ENCODE peak calls at places on chromosomes 6 and 20, in ten cellular contexts. One of them, this sample, is unnamed.

GRCh38 chr6:165634486-165634885 is 28.6 kb downstream of the PDE10A start:
- DNase-seq in PC-9: no peak
- DNase-seq in OCI-LY7: no peak
- DNase-seq in AG09309: no peak
- DNase-seq in GM06990: no peak
- DNase-seq in WERI-Rb-1: no peak
- DNase-seq in BJ: no peak
- DNase-seq in lung: no peak
- DNase-seq in AG04450: no peak
- DNase-seq in ascending aorta: no peak
- DNase-seq in this sample: no peak

GRCh38 chr20:61646453-61646852 is 394.4 kb downstream of the CDH4 start:
- DNase-seq in PC-9: no peak
- DNase-seq in OCI-LY7: no peak
- DNase-seq in AG09309: no peak
- DNase-seq in GM06990: no peak
- DNase-seq in WERI-Rb-1: no peak
- DNase-seq in BJ: no peak
- DNase-seq in lung: no peak
- DNase-seq in AG04450: no peak
- DNase-seq in ascending aorta: no peak
- DNase-seq in this sample: no peak

GRCh38 chr6:52417675-52418111 is 2.4 kb upstream of the EFHC1 start:
- DNase-seq in PC-9: no peak
- DNase-seq in OCI-LY7: no peak
- DNase-seq in AG09309: peak
- DNase-seq in GM06990: no peak
- DNase-seq in WERI-Rb-1: peak
- DNase-seq in BJ: peak
- DNase-seq in lung: no peak
- DNase-seq in AG04450: no peak
- DNase-seq in ascending aorta: no peak
- DNase-seq in this sample: no peak

GRCh38 chr6:37580164-37580955 is 80.7 kb upstream of the CCDC167 start:
- DNase-seq in PC-9: peak
- DNase-seq in OCI-LY7: no peak
- DNase-seq in AG09309: no peak
- DNase-seq in GM06990: no peak
- DNase-seq in WERI-Rb-1: no peak
- DNase-seq in BJ: no peak
- DNase-seq in lung: no peak
- DNase-seq in AG04450: no peak
- DNase-seq in ascending aorta: no peak
- DNase-seq in this sample: no peak

GRCh38 chr20:24389686-24390085 is 79.7 kb upstream of the SYNDIG1 start:
- DNase-seq in PC-9: no peak
- DNase-seq in OCI-LY7: no peak
- DNase-seq in AG09309: no peak
- DNase-seq in GM06990: no peak
- DNase-seq in WERI-Rb-1: no peak
- DNase-seq in BJ: no peak
- DNase-seq in lung: no peak
- DNase-seq in AG04450: no peak
- DNase-seq in ascending aorta: no peak
- DNase-seq in this sample: no peak

GRCh38 chr20:38827770-38828281 is 22.3 kb downstream of the PPP1R16B start:
- DNase-seq in PC-9: peak
- DNase-seq in OCI-LY7: no peak
- DNase-seq in AG09309: no peak
- DNase-seq in GM06990: no peak
- DNase-seq in WERI-Rb-1: no peak
- DNase-seq in BJ: no peak
- DNase-seq in lung: no peak
- DNase-seq in AG04450: no peak
- DNase-seq in ascending aorta: no peak
- DNase-seq in this sample: no peak

GRCh38 chr20:17460119-17460518 is 71.1 kb downstream of the BFSP1 start:
- DNase-seq in PC-9: no peak
- DNase-seq in OCI-LY7: peak
- DNase-seq in AG09309: no peak
- DNase-seq in GM06990: no peak
- DNase-seq in WERI-Rb-1: no peak
- DNase-seq in BJ: no peak
- DNase-seq in lung: no peak
- DNase-seq in AG04450: no peak
- DNase-seq in ascending aorta: no peak
- DNase-seq in this sample: no peak

GRCh38 chr6:15358579-15359327 is 112.9 kb downstream of the JARID2 start:
- DNase-seq in PC-9: no peak
- DNase-seq in OCI-LY7: peak
- DNase-seq in AG09309: no peak
- DNase-seq in GM06990: no peak
- DNase-seq in WERI-Rb-1: no peak
- DNase-seq in BJ: no peak
- DNase-seq in lung: no peak
- DNase-seq in AG04450: no peak
- DNase-seq in ascending aorta: no peak
- DNase-seq in this sample: peak

GRCh38 chr20:38168791-38169589 is 3.9 kb upstream of the TGM2 start:
- DNase-seq in PC-9: no peak
- DNase-seq in OCI-LY7: no peak
- DNase-seq in AG09309: no peak
- DNase-seq in GM06990: no peak
- DNase-seq in WERI-Rb-1: no peak
- DNase-seq in BJ: no peak
- DNase-seq in lung: no peak
- DNase-seq in AG04450: no peak
- DNase-seq in ascending aorta: no peak
- DNase-seq in this sample: no peak

GRCh38 chr6:21593927-21594421 is 423 bp downstream of the SOX4 start:
- DNase-seq in PC-9: peak
- DNase-seq in OCI-LY7: peak
- DNase-seq in AG09309: no peak
- DNase-seq in GM06990: no peak
- DNase-seq in WERI-Rb-1: peak
- DNase-seq in BJ: no peak
- DNase-seq in lung: no peak
- DNase-seq in AG04450: no peak
- DNase-seq in ascending aorta: no peak
- DNase-seq in this sample: no peak

GRCh38 chr6:138944412-138944811 is 43.6 kb downstream of the REPS1 start:
- DNase-seq in PC-9: peak
- DNase-seq in OCI-LY7: no peak
- DNase-seq in AG09309: no peak
- DNase-seq in GM06990: no peak
- DNase-seq in WERI-Rb-1: no peak
- DNase-seq in BJ: no peak
- DNase-seq in lung: no peak
- DNase-seq in AG04450: peak
- DNase-seq in ascending aorta: no peak
- DNase-seq in this sample: peak

GRCh38 chr6:75130784-75131183 is 75.1 kb downstream of the COL12A1 start:
- DNase-seq in PC-9: no peak
- DNase-seq in OCI-LY7: no peak
- DNase-seq in AG09309: peak
- DNase-seq in GM06990: no peak
- DNase-seq in WERI-Rb-1: no peak
- DNase-seq in BJ: no peak
- DNase-seq in lung: no peak
- DNase-seq in AG04450: no peak
- DNase-seq in ascending aorta: no peak
- DNase-seq in this sample: no peak

GRCh38 chr6:26493258-26493657 is 6.8 kb upstream of the BTN1A1 start:
- DNase-seq in PC-9: no peak
- DNase-seq in OCI-LY7: peak
- DNase-seq in AG09309: peak
- DNase-seq in GM06990: no peak
- DNase-seq in WERI-Rb-1: no peak
- DNase-seq in BJ: no peak
- DNase-seq in lung: no peak
- DNase-seq in AG04450: no peak
- DNase-seq in ascending aorta: no peak
- DNase-seq in this sample: no peak

GRCh38 chr6:793261-793660 is 100.3 kb upstream of the EXOC2 start:
- DNase-seq in PC-9: no peak
- DNase-seq in OCI-LY7: no peak
- DNase-seq in AG09309: no peak
- DNase-seq in GM06990: no peak
- DNase-seq in WERI-Rb-1: no peak
- DNase-seq in BJ: no peak
- DNase-seq in lung: no peak
- DNase-seq in AG04450: no peak
- DNase-seq in ascending aorta: no peak
- DNase-seq in this sample: no peak

GRCh38 chr6:799769-800168 is 106.8 kb upstream of the EXOC2 start:
- DNase-seq in PC-9: no peak
- DNase-seq in OCI-LY7: no peak
- DNase-seq in AG09309: no peak
- DNase-seq in GM06990: no peak
- DNase-seq in WERI-Rb-1: no peak
- DNase-seq in BJ: no peak
- DNase-seq in lung: no peak
- DNase-seq in AG04450: no peak
- DNase-seq in ascending aorta: no peak
- DNase-seq in this sample: no peak

GRCh38 chr6:803191-803977 is 110.4 kb upstream of the EXOC2 start:
- DNase-seq in PC-9: no peak
- DNase-seq in OCI-LY7: no peak
- DNase-seq in AG09309: no peak
- DNase-seq in GM06990: no peak
- DNase-seq in WERI-Rb-1: no peak
- DNase-seq in BJ: no peak
- DNase-seq in lung: no peak
- DNase-seq in AG04450: no peak
- DNase-seq in ascending aorta: no peak
- DNase-seq in this sample: no peak

GRCh38 chr6:795046-795445 is 102.1 kb upstream of the EXOC2 start:
- DNase-seq in PC-9: no peak
- DNase-seq in OCI-LY7: no peak
- DNase-seq in AG09309: no peak
- DNase-seq in GM06990: no peak
- DNase-seq in WERI-Rb-1: no peak
- DNase-seq in BJ: no peak
- DNase-seq in lung: no peak
- DNase-seq in AG04450: no peak
- DNase-seq in ascending aorta: no peak
- DNase-seq in this sample: no peak

GRCh38 chr6:797479-798077 is 104.6 kb upstream of the EXOC2 start:
- DNase-seq in PC-9: no peak
- DNase-seq in OCI-LY7: peak
- DNase-seq in AG09309: peak
- DNase-seq in GM06990: no peak
- DNase-seq in WERI-Rb-1: peak
- DNase-seq in BJ: no peak
- DNase-seq in lung: peak
- DNase-seq in AG04450: peak
- DNase-seq in ascending aorta: no peak
- DNase-seq in this sample: no peak
- TF ChIP-seq CTCF in PC-9: peak
- TF ChIP-seq CTCF in OCI-LY7: peak
- TF ChIP-seq CTCF in AG09309: peak
- TF ChIP-seq CTCF in GM06990: peak
- TF ChIP-seq CTCF in WERI-Rb-1: peak
- TF ChIP-seq CTCF in BJ: peak
- TF ChIP-seq CTCF in lung: peak
- TF ChIP-seq CTCF in AG04450: peak
- TF ChIP-seq CTCF in ascending aorta: peak
- TF ChIP-seq CTCF in this sample: peak

GRCh38 chr6:144462058-144462457 is 176.9 kb downstream of the UTRN start:
- DNase-seq in PC-9: no peak
- DNase-seq in OCI-LY7: no peak
- DNase-seq in AG09309: no peak
- DNase-seq in GM06990: no peak
- DNase-seq in WERI-Rb-1: no peak
- DNase-seq in BJ: no peak
- DNase-seq in lung: no peak
- DNase-seq in AG04450: no peak
- DNase-seq in ascending aorta: no peak
- DNase-seq in this sample: no peak

GRCh38 chr6:144460224-144461095 is 175.3 kb downstream of the UTRN start:
- DNase-seq in PC-9: no peak
- DNase-seq in OCI-LY7: peak
- DNase-seq in AG09309: no peak
- DNase-seq in GM06990: peak
- DNase-seq in WERI-Rb-1: no peak
- DNase-seq in BJ: no peak
- DNase-seq in lung: no peak
- DNase-seq in AG04450: no peak
- DNase-seq in ascending aorta: no peak
- DNase-seq in this sample: no peak
- H3K4me3 ChIP-seq in PC-9: no peak
- H3K4me3 ChIP-seq in OCI-LY7: no peak
- H3K4me3 ChIP-seq in AG09309: no peak
- H3K4me3 ChIP-seq in GM06990: no peak
- H3K4me3 ChIP-seq in WERI-Rb-1: no peak
- H3K4me3 ChIP-seq in BJ: no peak
- H3K4me3 ChIP-seq in lung: no peak
- H3K4me3 ChIP-seq in AG04450: no peak
- H3K4me3 ChIP-seq in ascending aorta: no peak
- H3K4me3 ChIP-seq in this sample: no peak

GRCh38 chr6:170443151-170443662 is 109.9 kb downstream of the PSMB1 start:
- DNase-seq in PC-9: no peak
- DNase-seq in OCI-LY7: no peak
- DNase-seq in AG09309: no peak
- DNase-seq in GM06990: no peak
- DNase-seq in WERI-Rb-1: no peak
- DNase-seq in BJ: no peak
- DNase-seq in lung: no peak
- DNase-seq in AG04450: no peak
- DNase-seq in ascending aorta: no peak
- DNase-seq in this sample: no peak
- TF ChIP-seq CTCF in PC-9: no peak
- TF ChIP-seq CTCF in OCI-LY7: no peak
- TF ChIP-seq CTCF in AG09309: no peak
- TF ChIP-seq CTCF in GM06990: peak
- TF ChIP-seq CTCF in WERI-Rb-1: peak
- TF ChIP-seq CTCF in BJ: peak
- TF ChIP-seq CTCF in lung: no peak
- TF ChIP-seq CTCF in AG04450: peak
- TF ChIP-seq CTCF in ascending aorta: no peak
- TF ChIP-seq CTCF in this sample: no peak

DNA sequence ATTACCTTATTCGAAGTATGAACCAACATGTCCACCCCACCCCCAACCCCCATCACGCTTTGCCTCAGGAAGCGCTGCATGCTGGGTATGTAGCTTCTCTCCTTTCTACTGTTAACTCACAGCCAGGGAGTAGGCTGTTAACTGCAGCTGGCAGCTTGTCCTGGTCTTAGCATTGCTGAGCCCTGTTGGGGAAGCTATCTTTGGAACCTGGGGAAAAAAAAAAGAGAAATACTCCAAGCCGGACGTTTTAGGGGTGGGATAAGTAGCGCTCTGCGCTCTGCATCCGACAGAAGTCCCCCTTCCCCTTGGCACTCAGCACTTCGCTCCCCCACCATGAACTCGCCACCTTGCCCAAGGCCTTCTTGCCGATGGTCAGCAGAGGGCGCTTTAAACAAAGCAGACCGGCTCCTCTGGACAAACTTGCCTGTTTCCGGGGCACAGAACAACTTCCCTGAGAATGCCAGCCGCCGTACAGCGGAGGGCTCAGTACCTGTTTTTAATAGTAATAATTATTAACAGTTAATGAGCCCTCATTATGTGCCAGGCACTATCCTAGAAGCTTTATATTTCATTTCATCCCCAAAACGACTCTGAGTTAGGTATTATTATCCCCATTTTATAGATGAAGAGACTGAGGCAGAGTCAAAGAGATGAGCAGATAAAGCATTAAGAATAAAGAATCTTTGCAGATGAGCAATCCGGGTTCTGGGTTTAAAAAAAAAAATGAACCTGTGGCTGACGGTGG is 35.2 kb upstream of the MDFI start:
- DNase-seq in PC-9: peak
- DNase-seq in OCI-LY7: peak
- DNase-seq in AG09309: peak
- DNase-seq in GM06990: peak
- DNase-seq in WERI-Rb-1: peak
- DNase-seq in BJ: no peak
- DNase-seq in lung: peak
- DNase-seq in AG04450: peak
- DNase-seq in ascending aorta: no peak
- DNase-seq in this sample: peak
- H3K4me3 ChIP-seq in PC-9: no peak
- H3K4me3 ChIP-seq in OCI-LY7: peak
- H3K4me3 ChIP-seq in AG09309: peak
- H3K4me3 ChIP-seq in GM06990: no peak
- H3K4me3 ChIP-seq in WERI-Rb-1: peak
- H3K4me3 ChIP-seq in BJ: no peak
- H3K4me3 ChIP-seq in lung: no peak
- H3K4me3 ChIP-seq in AG04450: peak
- H3K4me3 ChIP-seq in ascending aorta: peak
- H3K4me3 ChIP-seq in this sample: no peak